ENCODE peak calls at places on chromosomes 16 and 17, in seven cellular contexts. E, Z, A, U, S, O and T are unnamed samples.

GRCh38 chr17:60248618-60249516 is 99.1 kb downstream of the CA4 start:
- DNase-seq in E (no peak), Z (no peak), A (no peak), U (no peak), S (no peak), O (peak), T (no peak)

GRCh38 chr16:70410736-70411135 is 28.2 kb downstream of the ST3GAL2 start:
- DNase-seq in E (no peak), Z (no peak), A (no peak), U (no peak), S (no peak), O (no peak), T (peak)

GRCh38 chr17:80029235-80029974 is 6.3 kb downstream of the TBC1D16 start:
- DNase-seq in E (no peak), Z (peak), A (no peak), U (peak), S (peak), O (peak), T (no peak)

GRCh38 chr17:37239690-37240344 is 136.0 kb upstream of the C17orf78 start:
- DNase-seq in E (no peak), Z (peak), A (peak), U (no peak), S (no peak), O (peak), T (no peak)

GRCh38 chr17:75240394-75241142 is 20.8 kb downstream of the GGA3 start:
- DNase-seq in E (no peak), Z (no peak), A (peak), U (no peak), S (no peak), O (peak), T (no peak)

GRCh38 chr17:39812466-39812865 is 51.6 kb downstream of the IKZF3 start:
- DNase-seq in E (no peak), Z (no peak), A (no peak), U (no peak), S (no peak), O (no peak), T (no peak)

GRCh38 chr16:85136705-85137322 is 24.5 kb upstream of the CIBAR2 start:
- DNase-seq in E (no peak), Z (peak), A (no peak), U (peak), S (peak), O (peak), T (no peak)

GRCh38 chr17:77696720-77697460 is 261.6 kb upstream of the TNRC6C start:
- DNase-seq in E (no peak), Z (no peak), A (no peak), U (no peak), S (no peak), O (no peak), T (peak)

GRCh38 chr16:8611122-8611521 is 10.4 kb upstream of the METTL22 start:
- DNase-seq in E (no peak), Z (no peak), A (no peak), U (no peak), S (no peak), O (no peak), T (no peak)

GRCh38 chr16:85003076-85003475 is 8.3 kb downstream of the ZDHHC7 start:
- DNase-seq in E (no peak), Z (no peak), A (no peak), U (no peak), S (no peak), O (no peak), T (no peak)

GRCh38 chr17:81533713-81534141 is 5.5 kb downstream of the FSCN2 start:
- DNase-seq in E (no peak), Z (no peak), A (no peak), U (no peak), S (no peak), O (no peak), T (no peak)

GRCh38 chr17:82065193-82065637 is 389 bp downstream of the DUS1L start:
- DNase-seq in E (peak), Z (no peak), A (no peak), U (no peak), S (no peak), O (peak), T (no peak)

GRCh38 chr16:88970095-88970494 is 6.9 kb downstream of the CBFA2T3 start:
- DNase-seq in E (no peak), Z (no peak), A (no peak), U (no peak), S (no peak), O (no peak), T (no peak)

GRCh38 chr16:31535737-31536136 is 8.0 kb downstream of the AHSP start:
- DNase-seq in E (no peak), Z (no peak), A (no peak), U (no peak), S (no peak), O (no peak), T (no peak)

GRCh38 chr17:62854026-62854425 is 45.9 kb upstream of the MARCHF10 start:
- DNase-seq in E (no peak), Z (no peak), A (no peak), U (no peak), S (no peak), O (no peak), T (no peak)

GRCh38 chr17:6480325-6480675 is 36.0 kb downstream of the PIMREG start:
- DNase-seq in E (no peak), Z (no peak), A (no peak), U (no peak), S (no peak), O (no peak), T (no peak)

GRCh38 chr16:17509194-17509593 is 38.4 kb upstream of the XYLT1 start:
- DNase-seq in E (no peak), Z (no peak), A (no peak), U (no peak), S (no peak), O (no peak), T (no peak)

GRCh38 chr17:2705263-2705662 is 6.3 kb downstream of the CLUH start:
- DNase-seq in E (no peak), Z (no peak), A (no peak), U (no peak), S (no peak), O (peak), T (no peak)

GRCh38 chr16:20385844-20386832 is 18.4 kb downstream of the PDILT start:
- DNase-seq in E (peak), Z (peak), A (peak), U (peak), S (peak), O (peak), T (peak)

GRCh38 chr16:65195998-65196397 is 74.1 kb upstream of the CDH11 start:
- DNase-seq in E (no peak), Z (no peak), A (no peak), U (no peak), S (no peak), O (peak), T (no peak)